ENCODE peak calls at places on chromosomes 6 and 20, in five cellular contexts. One of them, this sample, is unnamed.

GRCh38 chr6:73342174-73342573 is 11.9 kb downstream of the DPPA5 start:
- DNase-seq in A549: no peak
- DNase-seq in K562: no peak
- DNase-seq in IMR-90: no peak
- DNase-seq in GM12878: no peak
- DNase-seq in this sample: no peak

GRCh38 chr6:116405147-116405546 is 34.4 kb downstream of the DSE start:
- DNase-seq in A549: no peak
- DNase-seq in K562: no peak
- DNase-seq in IMR-90: peak; percentile 84
- DNase-seq in GM12878: peak; percentile 82
- DNase-seq in this sample: no peak

GRCh38 chr6:69584913-69585729 is 211.7 kb downstream of the LMBRD1 start:
- DNase-seq in A549: no peak
- DNase-seq in K562: no peak
- DNase-seq in IMR-90: no peak
- DNase-seq in GM12878: peak; percentile 35
- DNase-seq in this sample: no peak

GRCh38 chr20:47220161-47220582 is 136.3 kb downstream of the ZMYND8 start:
- DNase-seq in A549: peak; percentile 49
- DNase-seq in K562: peak; percentile 51
- DNase-seq in IMR-90: no peak
- DNase-seq in GM12878: no peak
- DNase-seq in this sample: peak; percentile 61

GRCh38 chr6:99446076-99446475 is 21.0 kb upstream of the PNISR start:
- DNase-seq in A549: no peak
- DNase-seq in K562: no peak
- DNase-seq in IMR-90: no peak
- DNase-seq in GM12878: no peak
- DNase-seq in this sample: no peak

GRCh38 chr6:163600331-163600730 is 185.8 kb downstream of the QKI start:
- DNase-seq in A549: no peak
- DNase-seq in K562: no peak
- DNase-seq in IMR-90: no peak
- DNase-seq in GM12878: no peak
- DNase-seq in this sample: no peak

GRCh38 chr20:36121981-36122930 is 32.3 kb upstream of the EPB41L1 start:
- DNase-seq in A549: no peak
- DNase-seq in K562: no peak
- DNase-seq in IMR-90: no peak
- DNase-seq in GM12878: no peak
- DNase-seq in this sample: no peak

GRCh38 chr6:5764401-5764955 is 242.2 kb downstream of the NRN1 start:
- DNase-seq in A549: no peak
- DNase-seq in K562: no peak
- DNase-seq in IMR-90: peak; percentile 78
- DNase-seq in GM12878: peak; percentile 8
- DNase-seq in this sample: no peak

GRCh38 chr6:107418118-107418517 is 41.2 kb downstream of the PDSS2 start:
- DNase-seq in A549: peak; percentile 15
- DNase-seq in K562: peak; percentile 25
- DNase-seq in IMR-90: peak; percentile 10
- DNase-seq in GM12878: no peak
- DNase-seq in this sample: peak; percentile 11

GRCh38 chr6:93751969-93752368 is 332.6 kb upstream of the EPHA7 start:
- DNase-seq in A549: no peak
- DNase-seq in K562: no peak
- DNase-seq in IMR-90: no peak
- DNase-seq in GM12878: no peak
- DNase-seq in this sample: no peak

GRCh38 chr20:57952136-57952535 is 242.3 kb upstream of the PMEPA1 start:
- DNase-seq in A549: no peak
- DNase-seq in K562: no peak
- DNase-seq in IMR-90: no peak
- DNase-seq in GM12878: no peak
- DNase-seq in this sample: no peak

GRCh38 chr6:106119526-106119925 is 33.4 kb downstream of the PRDM1 start:
- DNase-seq in A549: no peak
- DNase-seq in K562: no peak
- DNase-seq in IMR-90: no peak
- DNase-seq in GM12878: no peak
- DNase-seq in this sample: no peak

GRCh38 chr20:50368386-50368785 is 141.8 kb upstream of the PTPN1 start:
- DNase-seq in A549: no peak
- DNase-seq in K562: no peak
- DNase-seq in IMR-90: no peak
- DNase-seq in GM12878: no peak
- DNase-seq in this sample: no peak

GRCh38 chr6:2531426-2532208 is 219.1 kb downstream of the MYLK4 start:
- DNase-seq in A549: no peak
- DNase-seq in K562: no peak
- DNase-seq in IMR-90: peak; percentile 94
- DNase-seq in GM12878: no peak
- DNase-seq in this sample: no peak

GRCh38 chr6:157181649-157182048 is 141.7 kb downstream of the TMEM242 start:
- DNase-seq in A549: peak; percentile 16
- DNase-seq in K562: no peak
- DNase-seq in IMR-90: no peak
- DNase-seq in GM12878: no peak
- DNase-seq in this sample: peak; percentile 10

GRCh38 chr20:11235058-11235457 is 561.3 kb upstream of the JAG1 start:
- DNase-seq in A549: no peak
- DNase-seq in K562: no peak
- DNase-seq in IMR-90: peak; percentile 79
- DNase-seq in GM12878: no peak
- DNase-seq in this sample: no peak

GRCh38 chr20:8132015-8132631 is at the start of gene PLCB1:
- DNase-seq in A549: peak; percentile 73
- DNase-seq in K562: peak; percentile 16
- DNase-seq in IMR-90: peak; percentile 78
- DNase-seq in GM12878: no peak
- DNase-seq in this sample: peak; percentile 86

GRCh38 chr6:11538049-11538798 is 675 bp downstream of the TMEM170B start:
- DNase-seq in A549: no peak
- DNase-seq in K562: peak; percentile 26
- DNase-seq in IMR-90: no peak
- DNase-seq in GM12878: no peak
- DNase-seq in this sample: no peak

GRCh38 chr6:131976545-131977061 is 25.4 kb upstream of the CCN2 start:
- DNase-seq in A549: no peak
- DNase-seq in K562: no peak
- DNase-seq in IMR-90: peak; percentile 38
- DNase-seq in GM12878: no peak
- DNase-seq in this sample: peak; percentile 98

GRCh38 chr6:112081569-112081968 is 5.7 kb downstream of the TUBE1 start:
- DNase-seq in A549: no peak
- DNase-seq in K562: no peak
- DNase-seq in IMR-90: no peak
- DNase-seq in GM12878: no peak
- DNase-seq in this sample: no peak

GRCh38 chr20:46118481-46119020 is 437 bp downstream of the CD40 start:
- DNase-seq in A549: no peak
- DNase-seq in K562: no peak
- DNase-seq in IMR-90: no peak
- DNase-seq in GM12878: no peak
- DNase-seq in this sample: no peak

GRCh38 chr6:163771180-163771579 is 356.7 kb downstream of the QKI start:
- DNase-seq in A549: no peak
- DNase-seq in K562: no peak
- DNase-seq in IMR-90: no peak
- DNase-seq in GM12878: no peak
- DNase-seq in this sample: no peak

GRCh38 chr6:44667668-44668390 is 280.3 kb downstream of the CDC5L start:
- DNase-seq in A549: peak; percentile 38
- DNase-seq in K562: peak; percentile 60
- DNase-seq in IMR-90: no peak
- DNase-seq in GM12878: no peak
- DNase-seq in this sample: peak; percentile 39

GRCh38 chr6:12578751-12579150 is 137.8 kb upstream of the PHACTR1 start:
- DNase-seq in A549: peak; percentile 30
- DNase-seq in K562: no peak
- DNase-seq in IMR-90: peak; percentile 74
- DNase-seq in GM12878: no peak
- DNase-seq in this sample: no peak

GRCh38 chr6:466564-466963 is 75.0 kb downstream of the IRF4 start:
- DNase-seq in A549: no peak
- DNase-seq in K562: no peak
- DNase-seq in IMR-90: no peak
- DNase-seq in GM12878: no peak
- DNase-seq in this sample: no peak

GRCh38 chr6:119720160-119720559 is 370.6 kb upstream of the MAN1A1 start:
- DNase-seq in A549: peak; percentile 2
- DNase-seq in K562: peak; percentile 22
- DNase-seq in IMR-90: peak; percentile 1
- DNase-seq in GM12878: no peak
- DNase-seq in this sample: peak; percentile 13

GRCh38 chr6:167548451-167548850 is 223.6 kb downstream of the TTLL2 start:
- DNase-seq in A549: no peak
- DNase-seq in K562: no peak
- DNase-seq in IMR-90: no peak
- DNase-seq in GM12878: no peak
- DNase-seq in this sample: no peak

GRCh38 chr6:143401060-143401426 is 49.5 kb downstream of the ADAT2 start:
- DNase-seq in A549: no peak
- DNase-seq in K562: no peak
- DNase-seq in IMR-90: no peak
- DNase-seq in GM12878: no peak
- DNase-seq in this sample: no peak

GRCh38 chr20:57166568-57167291 is 99.7 kb downstream of the BMP7 start:
- DNase-seq in A549: no peak
- DNase-seq in K562: no peak
- DNase-seq in IMR-90: no peak
- DNase-seq in GM12878: no peak
- DNase-seq in this sample: no peak

GRCh38 chr6:140208286-140208685 is 833.8 kb upstream of the CITED2 start:
- DNase-seq in A549: no peak
- DNase-seq in K562: no peak
- DNase-seq in IMR-90: no peak
- DNase-seq in GM12878: no peak
- DNase-seq in this sample: no peak

GRCh38 chr20:58007947-58008346 is 220.5 kb downstream of the ANKRD60 start:
- DNase-seq in A549: no peak
- DNase-seq in K562: no peak
- DNase-seq in IMR-90: no peak
- DNase-seq in GM12878: no peak
- DNase-seq in this sample: no peak

GRCh38 chr6:5695260-5696245 is 311.2 kb downstream of the NRN1 start:
- DNase-seq in A549: no peak
- DNase-seq in K562: no peak
- DNase-seq in IMR-90: peak; percentile 79
- DNase-seq in GM12878: no peak
- DNase-seq in this sample: no peak

GRCh38 chr6:31639449-31639861 is 13.0 kb downstream of the BAG6 start:
- DNase-seq in A549: no peak
- DNase-seq in K562: no peak
- DNase-seq in IMR-90: peak; percentile 56
- DNase-seq in GM12878: no peak
- DNase-seq in this sample: no peak

GRCh38 chr20:9215539-9215938 is 146.7 kb downstream of the PLCB4 start:
- DNase-seq in A549: peak; percentile 33
- DNase-seq in K562: no peak
- DNase-seq in IMR-90: no peak
- DNase-seq in GM12878: no peak
- DNase-seq in this sample: peak; percentile 41

GRCh38 chr6:103027532-103027931 is 1634.0 kb downstream of the GRIK2 start:
- DNase-seq in A549: no peak
- DNase-seq in K562: no peak
- DNase-seq in IMR-90: no peak
- DNase-seq in GM12878: no peak
- DNase-seq in this sample: no peak
- TF ChIP-seq SMC3 in A549: no peak
- TF ChIP-seq SMC3 in K562: no peak
- TF ChIP-seq SMC3 in IMR-90: no peak
- TF ChIP-seq SMC3 in GM12878: no peak
- TF ChIP-seq SMC3 in this sample: no peak

GRCh38 chr6:169453221-169453620 is 199.6 kb upstream of the THBS2 start:
- DNase-seq in A549: no peak
- DNase-seq in K562: no peak
- DNase-seq in IMR-90: no peak
- DNase-seq in GM12878: no peak
- DNase-seq in this sample: no peak
- TF ChIP-seq BHLHE40 in A549: no peak
- TF ChIP-seq BHLHE40 in K562: no peak
- TF ChIP-seq BHLHE40 in IMR-90: no peak
- TF ChIP-seq BHLHE40 in GM12878: no peak
- TF ChIP-seq BHLHE40 in this sample: no peak

GRCh38 chr6:26362093-26362835 is 2.7 kb upstream of the BTN3A2 start:
- DNase-seq in A549: no peak
- DNase-seq in K562: no peak
- DNase-seq in IMR-90: no peak
- DNase-seq in GM12878: no peak
- DNase-seq in this sample: peak; percentile 59

GRCh38 chr6:26363882-26364825 is 844 bp upstream of the BTN3A2 start:
- DNase-seq in A549: no peak
- DNase-seq in K562: peak; percentile 18
- DNase-seq in IMR-90: no peak
- DNase-seq in GM12878: peak; percentile 17
- DNase-seq in this sample: no peak

GRCh38 chr6:26361544-26361943 is 3.5 kb upstream of the BTN3A2 start:
- DNase-seq in A549: no peak
- DNase-seq in K562: no peak
- DNase-seq in IMR-90: no peak
- DNase-seq in GM12878: no peak
- DNase-seq in this sample: no peak

GRCh38 chr6:26360451-26361416 is 4.3 kb upstream of the BTN3A2 start:
- DNase-seq in A549: no peak
- DNase-seq in K562: no peak
- DNase-seq in IMR-90: no peak
- DNase-seq in GM12878: no peak
- DNase-seq in this sample: no peak

GRCh38 chr6:26362836-26363220 is 2.2 kb upstream of the BTN3A2 start:
- DNase-seq in A549: no peak
- DNase-seq in K562: no peak
- DNase-seq in IMR-90: no peak
- DNase-seq in GM12878: no peak
- DNase-seq in this sample: no peak
- TF ChIP-seq SMC3 in A549: no peak
- TF ChIP-seq SMC3 in K562: no peak
- TF ChIP-seq SMC3 in IMR-90: no peak
- TF ChIP-seq SMC3 in GM12878: no peak
- TF ChIP-seq SMC3 in this sample: no peak

DNA sequence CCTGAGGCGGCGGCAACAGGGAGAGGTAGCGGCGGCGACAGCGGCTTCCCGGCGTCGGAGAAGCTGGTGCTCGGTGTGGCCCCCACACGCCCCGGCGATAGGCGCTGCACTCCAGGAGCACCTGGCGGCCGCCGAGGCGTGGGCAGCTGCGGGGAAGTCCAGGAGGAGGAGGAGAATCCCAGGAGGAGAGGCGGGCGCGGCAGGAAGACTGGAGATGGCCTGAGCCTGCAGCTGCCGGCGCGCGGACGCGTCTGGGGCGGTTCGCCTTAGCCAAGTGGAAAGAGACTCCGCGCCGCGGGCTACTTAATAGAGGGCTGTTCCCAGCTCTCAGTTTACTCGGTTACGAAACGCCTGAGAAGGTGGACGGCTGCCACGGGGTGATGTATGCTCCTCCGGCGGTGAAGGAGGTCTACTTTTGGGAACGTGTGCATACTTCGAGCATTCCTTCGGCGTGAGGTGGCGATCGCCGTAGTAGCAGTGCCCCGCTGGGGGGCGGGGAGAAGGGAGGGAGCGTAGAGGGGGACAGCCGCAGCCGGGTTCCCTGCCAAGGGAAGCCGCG is at the start of gene COL12A1:
- DNase-seq in A549: peak; percentile 72
- DNase-seq in K562: no peak
- DNase-seq in IMR-90: peak; percentile 100
- DNase-seq in GM12878: no peak
- DNase-seq in this sample: no peak
- TF ChIP-seq BHLHE40 in A549: no peak
- TF ChIP-seq BHLHE40 in K562: no peak
- TF ChIP-seq BHLHE40 in IMR-90: peak; percentile 72
- TF ChIP-seq BHLHE40 in GM12878: no peak
- TF ChIP-seq BHLHE40 in this sample: no peak

This sample was measured in HepG2.